ENCODE peak calls at places on chromosomes 13 and 19, in five cellular contexts. S is endothelial cell of umbilical vein, A is fibroblast of lung, L is IMR-90, E is mesendoderm. M is an unnamed sample.

GRCh38 chr13:105598551-105598950 is 936.9 kb downstream of the EFNB2 start:
- DNase-seq in S (no peak), A (peak; percentile 90), L (peak; percentile 52), E (no peak), M (no peak)

GRCh38 chr13:23695711-23696512 is 125.7 kb downstream of the TNFRSF19 start:
- DNase-seq in S (no peak), A (no peak), L (no peak), E (no peak), M (peak; percentile 69)

GRCh38 chr13:44906758-44907157 is 82.5 kb downstream of the NUFIP1 start:
- DNase-seq in S (no peak), A (peak; percentile 77), L (peak; percentile 71), E (no peak), M (no peak)

GRCh38 chr19:39126593-39127187 is 1.1 kb downstream of the PAK4 start:
- DNase-seq in S (peak; percentile 30), A (peak; percentile 38), L (no peak), E (peak; percentile 45), M (peak; percentile 71)

GRCh38 chr19:31383553-31383952 is 34.3 kb upstream of the TSHZ3 start:
- DNase-seq in S (no peak), A (no peak), L (no peak), E (no peak), M (no peak)

GRCh38 chr13:42041684-42042035 is 6.8 kb upstream of the DGKH start:
- DNase-seq in S (no peak), A (peak; percentile 59), L (peak; percentile 63), E (peak; percentile 86), M (peak; percentile 86)

GRCh38 chr13:45626731-45627374 is 11.3 kb upstream of the ERICH6B start:
- DNase-seq in S (peak; percentile 14), A (peak; percentile 26), L (no peak), E (peak; percentile 90), M (no peak)

GRCh38 chr13:110624766-110625756 is 9.7 kb downstream of the NAXD start:
- DNase-seq in S (no peak), A (no peak), L (no peak), E (no peak), M (peak; percentile 48)

GRCh38 chr13:36778083-36778671 is 40.8 kb upstream of the RFXAP start:
- DNase-seq in S (no peak), A (peak; percentile 97), L (peak; percentile 74), E (peak; percentile 93), M (peak; percentile 89)

GRCh38 chr13:44651209-44651608 is 75.1 kb upstream of the TSC22D1 start:
- DNase-seq in S (no peak), A (no peak), L (no peak), E (no peak), M (no peak)

GRCh38 chr19:3176715-3177501 is 1.7 kb upstream of the S1PR4 start:
- DNase-seq in S (no peak), A (peak; percentile 73), L (peak; percentile 67), E (peak; percentile 49), M (no peak)

GRCh38 chr13:43245374-43245964 is 222.1 kb downstream of the DNAJC15 start:
- DNase-seq in S (peak; percentile 44), A (peak; percentile 93), L (peak; percentile 92), E (no peak), M (no peak)

GRCh38 chr19:17281391-17282304 is at the start of gene ANKLE1:
- DNase-seq in S (no peak), A (no peak), L (no peak), E (no peak), M (peak; percentile 86)

GRCh38 chr19:34808566-34808965 is 35.6 kb upstream of the ZNF599 start:
- DNase-seq in S (peak; percentile 13), A (peak; percentile 62), L (peak; percentile 67), E (peak; percentile 8), M (no peak)

GRCh38 chr13:83007226-83007625 is 875.0 kb downstream of the SLITRK1 start:
- DNase-seq in S (no peak), A (no peak), L (no peak), E (no peak), M (no peak)

GRCh38 chr13:100088282-100088647 is 628 bp upstream of the PCCA start:
- DNase-seq in S (no peak), A (no peak), L (no peak), E (no peak), M (peak; percentile 55)

GRCh38 chr19:2274937-2275535 is 6.9 kb downstream of the PEAK3 start:
- DNase-seq in S (peak; percentile 60), A (peak; percentile 53), L (peak; percentile 64), E (peak; percentile 89), M (peak; percentile 91)

GRCh38 chr19:18254546-18255500 is 19.4 kb downstream of the IQCN start:
- DNase-seq in S (no peak), A (no peak), L (no peak), E (no peak), M (peak; percentile 68)

GRCh38 chr13:76386316-76386715 is 499.9 kb downstream of the KCTD12 start:
- DNase-seq in S (no peak), A (no peak), L (no peak), E (no peak), M (no peak)

GRCh38 chr13:76383671-76384461 is 502.3 kb downstream of the KCTD12 start:
- DNase-seq in S (peak; percentile 69), A (peak; percentile 92), L (peak; percentile 94), E (peak; percentile 9), M (no peak)

GRCh38 chr13:76385606-76386005 is 500.6 kb downstream of the KCTD12 start:
- DNase-seq in S (no peak), A (peak; percentile 2), L (no peak), E (no peak), M (no peak)

GRCh38 chr13:76389321-76389720 is 496.9 kb downstream of the KCTD12 start:
- DNase-seq in S (no peak), A (no peak), L (no peak), E (no peak), M (no peak)

DNA sequence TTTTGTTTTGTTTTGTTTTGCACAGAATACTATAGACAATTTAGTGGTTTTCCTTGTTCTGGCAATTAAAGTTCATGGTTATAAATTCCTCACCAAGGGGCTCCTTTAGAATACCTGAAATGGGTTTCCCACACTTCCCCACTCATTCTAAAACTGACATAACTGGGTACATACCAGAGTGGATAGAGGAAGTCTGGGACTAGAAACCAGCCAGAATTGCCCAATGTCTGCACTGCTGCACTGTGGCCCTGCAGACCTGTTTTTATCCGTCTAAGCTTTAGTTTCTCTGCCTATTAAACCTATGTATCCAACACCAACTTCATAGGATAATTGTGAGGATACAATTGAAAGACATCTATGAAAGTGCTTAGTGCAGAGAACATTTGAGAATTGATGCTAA is 498.6 kb downstream of the KCTD12 start:
- DNase-seq in S (no peak), A (no peak), L (no peak), E (no peak), M (no peak)
- H3K4me3 ChIP-seq in S (no peak overlapping the region), A (no peak overlapping the region), L (no peak overlapping the region), E (no peak overlapping the region), M (no peak overlapping the region)

DNA sequence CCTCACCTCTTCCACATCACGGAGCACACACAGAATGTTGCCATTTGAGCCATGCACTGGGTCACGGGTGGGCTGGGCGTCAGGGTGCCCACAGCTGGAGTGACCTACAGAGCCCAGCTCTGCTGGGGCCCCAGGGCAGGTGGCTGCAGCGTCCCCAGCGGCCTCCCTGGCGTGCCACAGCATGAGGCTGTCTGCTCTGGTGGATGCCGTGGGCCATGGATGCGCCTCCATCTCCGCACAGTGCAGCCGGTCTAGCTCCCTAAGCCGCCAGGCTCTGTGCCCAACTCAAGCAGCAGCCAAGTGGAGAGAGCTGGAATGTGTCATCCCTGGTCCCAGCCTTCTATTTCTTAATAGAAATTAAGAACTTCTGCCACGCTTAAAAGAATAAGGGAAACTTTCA is 59.1 kb downstream of the ATP11A start:
- DNase-seq in S (no peak), A (peak; percentile 13), L (no peak), E (no peak), M (no peak)
- H3K9ac ChIP-seq in S (no peak overlapping the region), A (no peak overlapping the region), L (no peak overlapping the region), E (no peak overlapping the region), M (no peak overlapping the region)

GRCh38 chr13:64930636-64931035 is 2299.5 kb downstream of the PCDH9 start:
- DNase-seq in S (no peak), A (no peak), L (no peak), E (no peak), M (no peak)

GRCh38 chr13:64925284-64925683 is 2304.9 kb downstream of the PCDH9 start:
- DNase-seq in S (no peak), A (peak; percentile 25), L (peak; percentile 19), E (peak; percentile 41), M (peak; percentile 90)

GRCh38 chr13:64924401-64924800 is 2305.7 kb downstream of the PCDH9 start:
- DNase-seq in S (no peak), A (no peak), L (no peak), E (no peak), M (no peak)

GRCh38 chr13:64925727-64926126 is 2304.4 kb downstream of the PCDH9 start:
- DNase-seq in S (no peak), A (no peak), L (no peak), E (no peak), M (no peak)

DNA sequence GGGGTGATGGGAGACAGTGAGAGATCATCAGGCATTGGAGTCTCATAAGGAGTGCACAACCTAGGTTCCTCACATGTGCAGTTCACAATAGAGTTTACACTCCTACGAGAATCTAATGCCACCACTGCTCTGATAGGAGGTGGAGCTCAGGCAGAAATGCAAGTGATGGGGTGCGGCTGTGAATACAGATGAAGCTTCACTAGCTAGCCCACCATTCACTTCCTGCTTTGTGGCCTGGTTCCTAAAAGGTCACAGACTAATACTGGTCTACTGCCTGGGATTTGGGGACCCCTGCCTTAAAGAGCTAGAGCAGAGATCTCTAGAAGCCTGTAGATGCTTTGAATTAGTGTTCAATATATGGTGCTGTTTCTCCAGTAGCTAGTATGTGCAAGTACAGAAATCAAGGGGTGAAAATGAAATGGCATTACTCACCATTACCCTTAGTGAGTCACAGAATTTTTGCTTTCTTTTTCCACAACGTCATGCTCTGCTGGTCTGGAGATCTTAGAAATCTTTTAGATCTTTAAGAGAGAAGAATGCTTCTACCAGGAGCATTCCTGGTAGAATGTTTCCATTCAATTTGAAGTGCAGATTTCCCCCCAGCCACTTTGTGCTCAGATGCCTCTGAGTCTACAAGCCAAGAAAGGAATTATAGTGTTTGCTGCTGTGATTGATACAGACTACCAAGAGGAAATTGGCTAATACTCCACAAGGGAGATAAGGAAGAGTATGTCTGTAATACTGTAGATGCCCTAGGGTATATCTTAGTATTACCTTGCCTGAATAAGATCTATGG is 2301.2 kb downstream of the PCDH9 start:
- DNase-seq in S (peak; percentile 77), A (peak; percentile 93), L (peak; percentile 86), E (peak; percentile 22), M (no peak)
- H3K4me3 ChIP-seq in S (no peak overlapping the region), A (no peak overlapping the region), L (no peak overlapping the region), E (no peak overlapping the region), M (no peak overlapping the region)

DNA sequence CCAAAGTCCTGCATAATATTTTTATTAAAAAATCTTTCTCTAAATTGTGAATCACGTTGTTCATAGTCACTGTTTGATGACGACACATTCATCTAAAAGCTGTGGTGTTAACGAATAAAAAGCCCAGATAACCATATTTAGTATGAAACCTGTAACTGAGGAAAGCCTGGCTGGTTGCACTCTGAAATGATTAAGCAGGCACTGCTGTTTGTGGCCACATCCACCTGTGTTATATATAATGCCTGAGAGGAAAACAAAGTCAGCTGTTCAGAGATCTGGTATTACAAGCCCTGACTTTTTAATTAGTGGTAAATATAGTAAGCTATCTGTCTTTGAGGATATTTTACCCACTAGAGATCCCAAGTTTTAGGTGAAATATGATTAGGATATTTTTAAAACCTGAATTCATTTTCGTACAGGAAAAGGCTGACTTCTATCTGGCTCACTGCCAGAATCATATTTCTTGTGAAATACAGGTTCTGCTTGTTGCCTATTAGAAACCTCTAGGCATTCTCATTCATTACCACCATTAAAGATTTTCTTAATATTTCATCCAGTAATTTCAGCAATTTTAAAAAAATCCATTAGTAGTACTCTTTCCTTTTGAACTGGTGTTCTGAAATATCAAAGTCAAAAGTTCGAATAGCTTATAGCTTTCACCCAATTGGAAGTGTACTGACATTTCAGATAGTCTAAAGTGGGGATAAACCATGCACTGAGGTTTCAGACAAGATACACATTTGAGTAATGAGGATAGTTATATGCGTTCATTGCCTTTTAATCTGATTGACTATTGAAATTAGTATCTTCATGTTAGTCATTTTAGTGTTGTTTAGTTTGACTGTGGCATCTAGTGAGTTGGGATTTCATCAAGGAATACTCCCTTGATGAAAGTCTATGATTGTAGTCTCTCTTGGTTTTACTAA is 79.7 kb downstream of the LMO7 start:
- DNase-seq in S (peak; percentile 37), A (no peak), L (no peak), E (no peak), M (no peak)
- H3K9ac ChIP-seq in S (no peak overlapping the region), A (peak overlapping the region; percentile 16), L (no peak overlapping the region), E (no peak overlapping the region), M (no peak overlapping the region)

M was measured in endodermal cell.